ENCODE peak calls at places on chromosomes 4 and X, in ten cellular contexts. Z, V, E, B, M, H, O, S, W and T are unnamed samples.

GRCh38 chr4:70778888-70779422 is 57.2 kb downstream of the RUFY3 start:
- DNase-seq in M (peak; percentile 46), O (no peak), B (no peak), E (no peak), V (peak; percentile 56), S (no peak), Z (peak; percentile 46), H (no peak), W (no peak), T (no peak)

GRCh38 chr4:71009796-71010588 is 16.5 kb downstream of the DCK start:
- DNase-seq in V (peak; percentile 64), E (no peak), Z (peak; percentile 47), H (peak; percentile 63), W (no peak), B (no peak), M (no peak), O (peak; percentile 66), S (no peak), T (peak; percentile 56)

GRCh38 chrX:141732031-141732430 is 33.5 kb upstream of the SPANXD start:
- DNase-seq in B (no peak), S (no peak), Z (no peak), E (no peak), W (no peak), O (peak; percentile 2), V (no peak), H (peak; percentile 10), M (no peak), T (no peak)

GRCh38 chr4:87240341-87240740 is 19.9 kb upstream of the KLHL8 start:
- DNase-seq in W (no peak), S (no peak), M (no peak), V (no peak), E (no peak), Z (no peak), H (no peak), O (peak; percentile 36), B (no peak), T (no peak)

GRCh38 chr4:123107444-123108252 is 185.3 kb upstream of the NUDT6 start:
- DNase-seq in O (no peak), M (no peak), H (no peak), B (no peak), E (no peak), W (no peak), V (no peak), Z (no peak), S (no peak), T (no peak)

GRCh38 chr4:176641237-176641636 is 151.5 kb downstream of the VEGFC start:
- DNase-seq in V (no peak), W (no peak), S (no peak), E (no peak), H (no peak), Z (no peak), O (no peak), M (no peak), B (no peak), T (no peak)

GRCh38 chrX:113305496-113305895 is 464.9 kb upstream of the AMOT start:
- DNase-seq in S (no peak), H (peak; percentile 1), E (no peak), W (no peak), O (peak; percentile 11), V (peak; percentile 8), Z (no peak), M (no peak), B (no peak), T (peak; percentile 21)

GRCh38 chr4:3352918-3353594 is 60.2 kb downstream of the RGS12 start:
- DNase-seq in M (no peak), H (no peak), V (no peak), Z (no peak), B (no peak), S (no peak), W (no peak), E (peak; percentile 4), O (no peak), T (no peak)

GRCh38 chr4:147479817-147480216 is 1.1 kb upstream of the EDNRA start:
- DNase-seq in V (peak; percentile 95), W (no peak), B (peak; percentile 44), M (peak; percentile 56), H (peak; percentile 65), Z (no peak), S (no peak), O (no peak), E (no peak), T (no peak)

GRCh38 chr4:40998680-40999358 is 215.5 kb downstream of the APBB2 start:
- DNase-seq in S (no peak), V (peak; percentile 78), H (peak; percentile 49), W (no peak), Z (no peak), M (no peak), O (peak; percentile 66), B (no peak), E (no peak), T (peak; percentile 54)

GRCh38 chrX:84188320-84188834 is 378 bp upstream of the RPS6KA6 start:
- DNase-seq in V (peak; percentile 64), S (peak; percentile 85), W (peak; percentile 75), B (peak; percentile 55), M (peak; percentile 46), E (peak; percentile 80), Z (peak; percentile 78), H (peak; percentile 77), O (peak; percentile 61), T (peak; percentile 60)

GRCh38 chrX:49177338-49177833 is 5.7 kb downstream of the PLP2 start:
- DNase-seq in V (no peak), W (peak; percentile 45), H (no peak), S (no peak), O (no peak), B (no peak), E (no peak), Z (no peak), M (no peak), T (no peak)

GRCh38 chrX:78119521-78120227 is 15.6 kb downstream of the PGK1 start:
- DNase-seq in B (no peak), S (no peak), H (no peak), W (no peak), Z (no peak), M (no peak), E (no peak), V (no peak), O (peak; percentile 38), T (no peak)

GRCh38 chr4:165343353-165344191 is 16.1 kb downstream of the MSMO1 start:
- DNase-seq in S (no peak), Z (no peak), O (peak; percentile 55), B (no peak), V (no peak), E (no peak), W (no peak), M (no peak), H (peak; percentile 41), T (no peak)

GRCh38 chrX:2710041-2710471 is 19.0 kb downstream of the CD99 start:
- DNase-seq in E (no peak), V (peak; percentile 85), M (no peak), S (no peak), Z (no peak), H (peak; percentile 88), B (no peak), O (peak; percentile 76), W (no peak), T (peak; percentile 56)

GRCh38 chrX:46840946-46841740 is 4.3 kb downstream of the RP2 start:
- DNase-seq in M (no peak), B (no peak), S (no peak), H (peak; percentile 15), W (no peak), V (peak; percentile 70), Z (no peak), E (peak; percentile 20), O (no peak), T (no peak)
- H3K4me3 ChIP-seq in M (no peak overlapping the region), B (no peak overlapping the region), S (no peak overlapping the region), H (no peak overlapping the region), W (no peak overlapping the region), V (no peak overlapping the region), Z (no peak overlapping the region), E (no peak overlapping the region), O (no peak overlapping the region), T (no peak overlapping the region)

GRCh38 chr4:31139767-31140166 is 419.6 kb downstream of the PCDH7 start:
- DNase-seq in M (no peak), V (no peak), Z (no peak), H (no peak), W (no peak), B (no peak), E (no peak), S (no peak), O (no peak), T (no peak)

GRCh38 chr4:31130930-31131329 is 410.8 kb downstream of the PCDH7 start:
- DNase-seq in S (no peak), W (no peak), V (no peak), H (no peak), M (no peak), E (no peak), Z (no peak), O (no peak), B (no peak), T (no peak)

GRCh38 chr4:31134720-31135119 is 414.6 kb downstream of the PCDH7 start:
- DNase-seq in H (no peak), W (no peak), M (no peak), Z (peak; percentile 82), O (no peak), V (no peak), B (no peak), S (no peak), E (no peak), T (no peak)
- H3K4me3 ChIP-seq in H (no peak overlapping the region), W (no peak overlapping the region), M (no peak overlapping the region), Z (no peak overlapping the region), O (no peak overlapping the region), V (no peak overlapping the region), B (no peak overlapping the region), S (no peak overlapping the region), E (no peak overlapping the region), T (no peak overlapping the region)

GRCh38 chrX:14864626-14865025 is 8.2 kb downstream of the FANCB start:
- DNase-seq in Z (no peak), W (no peak), S (no peak), M (no peak), E (no peak), O (peak; percentile 25), V (peak; percentile 12), H (peak; percentile 39), B (no peak), T (no peak)
- H3K4me3 ChIP-seq in Z (no peak overlapping the region), W (no peak overlapping the region), S (no peak overlapping the region), M (no peak overlapping the region), E (no peak overlapping the region), O (no peak overlapping the region), V (no peak overlapping the region), H (no peak overlapping the region), B (no peak overlapping the region), T (no peak overlapping the region)

DNA sequence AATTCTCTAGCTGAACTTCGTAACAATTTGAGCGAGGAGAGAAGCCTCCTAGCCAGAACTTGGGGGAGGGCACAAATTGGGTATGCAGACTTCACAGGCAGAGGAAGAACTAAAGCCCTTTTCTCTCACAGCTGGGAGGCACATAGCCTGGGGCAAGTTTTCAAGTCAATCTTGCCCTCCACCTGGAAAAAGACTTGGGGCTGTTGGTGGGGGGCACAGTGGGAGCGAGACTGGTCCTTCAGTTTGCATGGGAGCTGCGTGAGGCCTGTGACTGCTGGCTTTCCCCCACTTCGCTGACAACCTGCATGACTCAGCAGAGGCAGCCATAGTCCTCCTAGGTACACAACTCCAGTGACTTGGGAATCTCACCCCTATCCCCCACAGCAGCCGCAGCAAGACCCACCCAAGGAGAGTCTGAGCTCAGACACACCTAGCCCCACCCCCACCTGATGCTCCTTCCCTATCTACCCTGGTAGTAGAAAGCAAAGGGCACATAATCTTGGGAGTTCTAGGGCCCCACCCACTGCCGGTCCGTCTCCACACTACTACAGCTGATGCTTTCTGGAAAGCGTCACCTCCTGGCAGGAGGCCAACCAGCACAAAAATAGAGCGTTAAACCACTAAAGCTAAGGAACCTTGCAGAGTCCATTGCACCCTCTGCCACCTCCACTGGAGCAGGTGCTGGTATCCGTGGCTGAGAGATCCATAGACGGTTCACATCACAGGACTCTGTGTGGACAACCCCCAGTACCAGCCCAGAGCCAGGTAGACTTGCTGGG is 160.8 kb downstream of the CBLL2 start:
- DNase-seq in Z (peak; percentile 35), B (peak; percentile 15), H (no peak), M (no peak), S (no peak), E (no peak), V (no peak), W (no peak), O (no peak), T (no peak)
- H3K4me3 ChIP-seq in Z (no peak overlapping the region), B (no peak overlapping the region), H (no peak overlapping the region), M (no peak overlapping the region), S (no peak overlapping the region), E (no peak overlapping the region), V (no peak overlapping the region), W (no peak overlapping the region), O (no peak overlapping the region), T (no peak overlapping the region)